ENCODE peak calls at places on chromosomes 6 and 20, in nine cellular contexts. D, C, Y, G, R, A, Z, N and T are unnamed samples.

GRCh38 chr6:36858407-36858981 is 16.1 kb downstream of the PPIL1 start:
- DNase-seq in D (no peak), R (no peak), Z (no peak), C (no peak), G (peak), A (peak), Y (no peak), N (no peak), T (peak)

GRCh38 chr20:56875052-56875663 is 246.1 kb downstream of the TFAP2C start:
- DNase-seq in R (no peak), Y (no peak), C (peak), G (peak), Z (peak), D (no peak), N (no peak), A (peak), T (no peak)

GRCh38 chr20:50267041-50267865 is 76.6 kb downstream of the CEBPB start:
- DNase-seq in Y (peak), G (peak), R (peak), A (peak), C (peak), Z (peak), N (peak), D (peak), T (peak)

GRCh38 chr20:56985286-56985685 is 281.2 kb downstream of the BMP7 start:
- DNase-seq in A (no peak), G (no peak), Y (no peak), Z (no peak), C (peak), N (no peak), D (no peak), R (no peak), T (no peak)

GRCh38 chr6:158086706-158087518 is 81.2 kb downstream of the SERAC1 start:
- DNase-seq in N (peak), C (no peak), D (no peak), G (no peak), A (peak), Y (no peak), R (no peak), Z (peak), T (no peak)

GRCh38 chr6:69343856-69344255 is 453.0 kb downstream of the LMBRD1 start:
- DNase-seq in G (no peak), Y (no peak), A (peak), N (no peak), Z (no peak), D (no peak), C (no peak), R (no peak), T (no peak)

GRCh38 chr6:105851181-105851580 is 235.0 kb upstream of the PRDM1 start:
- DNase-seq in N (no peak), C (no peak), A (peak), Y (no peak), R (no peak), G (no peak), Z (no peak), D (no peak), T (no peak)

GRCh38 chr6:163324928-163325784 is 89.4 kb upstream of the QKI start:
- DNase-seq in D (peak), Y (no peak), Z (no peak), C (no peak), R (no peak), G (peak), N (peak), A (peak), T (no peak)

GRCh38 chr20:44084439-44084838 is 102.5 kb downstream of the JPH2 start:
- DNase-seq in R (no peak), Y (no peak), N (no peak), Z (no peak), D (no peak), G (no peak), A (no peak), C (no peak), T (no peak)

GRCh38 chr6:104003803-104004516 is 855.8 kb downstream of the HACE1 start:
- DNase-seq in Y (no peak), A (no peak), C (no peak), G (no peak), Z (no peak), N (no peak), D (no peak), R (no peak), T (no peak)

GRCh38 chr6:156396791-156397418 is 380.3 kb upstream of the ARID1B start:
- DNase-seq in D (no peak), Y (no peak), Z (no peak), A (no peak), C (no peak), N (peak), G (no peak), R (no peak), T (no peak)

GRCh38 chr6:25366785-25367657 is 87.8 kb downstream of the CARMIL1 start:
- DNase-seq in C (no peak), Z (no peak), A (no peak), G (no peak), N (no peak), D (no peak), R (no peak), Y (no peak), T (no peak)

GRCh38 chr20:49882171-49882970 is 33.0 kb downstream of the SPATA2 start:
- DNase-seq in D (no peak), G (no peak), Y (peak), R (peak), Z (no peak), C (no peak), A (no peak), N (no peak), T (no peak)

GRCh38 chr6:104940881-104941693 is 15.8 kb upstream of the LIN28B start:
- DNase-seq in R (no peak), G (peak), N (peak), Z (no peak), Y (no peak), D (no peak), C (peak), A (peak), T (peak)

GRCh38 chr6:43953794-43954310 is 173.4 kb downstream of the MRPL14 start:
- DNase-seq in D (no peak), C (no peak), Z (no peak), A (peak), N (peak), G (peak), R (no peak), Y (no peak), T (peak)

GRCh38 chr20:53959849-53960585 is 110.4 kb downstream of the BCAS1 start:
- DNase-seq in G (peak), C (no peak), A (peak), Z (no peak), Y (no peak), N (no peak), D (no peak), R (no peak), T (no peak)

GRCh38 chr6:90574610-90575009 is 12.3 kb downstream of the MAP3K7 start:
- DNase-seq in C (no peak), R (no peak), G (peak), N (no peak), Z (no peak), D (no peak), Y (no peak), A (peak), T (no peak)

GRCh38 chr6:168983925-168984324 is 269.7 kb downstream of the THBS2 start:
- DNase-seq in A (no peak), G (no peak), C (no peak), N (no peak), Z (no peak), D (no peak), Y (no peak), R (no peak), T (no peak)

GRCh38 chr6:136592930-136593673 is 42.9 kb upstream of the MAP7 start:
- DNase-seq in N (no peak), R (no peak), D (no peak), C (no peak), A (peak), Y (no peak), Z (no peak), G (peak), T (no peak)

GRCh38 chr6:136591617-136592016 is 41.4 kb upstream of the MAP7 start:
- DNase-seq in N (no peak), R (no peak), D (no peak), C (no peak), Y (no peak), G (no peak), A (no peak), Z (no peak), T (no peak)

GRCh38 chr6:136593748-136594490 is 43.7 kb upstream of the MAP7 start:
- DNase-seq in N (no peak), Y (no peak), R (no peak), A (peak), C (peak), G (peak), Z (peak), D (no peak), T (no peak)

GRCh38 chr6:136598048-136598447 is 47.8 kb upstream of the MAP7 start:
- DNase-seq in D (no peak), G (no peak), Y (no peak), Z (no peak), R (no peak), N (no peak), A (no peak), C (no peak), T (no peak)

DNA sequence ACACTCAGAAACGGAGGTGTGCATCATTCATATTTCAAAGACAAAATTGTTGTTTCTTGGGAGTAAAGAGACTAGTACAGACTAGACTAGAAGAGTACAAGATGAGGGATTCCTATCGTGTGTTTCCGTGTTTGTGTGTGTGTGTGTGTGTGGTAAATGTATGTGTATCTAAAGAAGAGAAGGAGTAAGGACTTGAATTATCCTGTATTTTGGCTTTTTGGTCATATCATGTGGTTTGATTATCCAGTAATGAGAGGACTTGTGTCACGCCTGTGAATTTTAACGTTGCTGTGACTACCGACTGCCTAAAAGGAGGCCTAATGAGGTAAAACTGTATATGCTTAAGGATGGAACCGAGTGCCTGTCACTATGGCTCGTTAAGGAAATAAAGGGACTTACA is 44.4 kb upstream of the MAP7 start:
- DNase-seq in Y (no peak), N (no peak), D (no peak), A (no peak), Z (no peak), G (no peak), R (no peak), C (no peak), T (no peak)
- H3K27ac ChIP-seq in Y (no peak), N (no peak), D (no peak), A (peak), Z (peak), G (no peak), R (no peak), C (no peak), T (no peak)

DNA sequence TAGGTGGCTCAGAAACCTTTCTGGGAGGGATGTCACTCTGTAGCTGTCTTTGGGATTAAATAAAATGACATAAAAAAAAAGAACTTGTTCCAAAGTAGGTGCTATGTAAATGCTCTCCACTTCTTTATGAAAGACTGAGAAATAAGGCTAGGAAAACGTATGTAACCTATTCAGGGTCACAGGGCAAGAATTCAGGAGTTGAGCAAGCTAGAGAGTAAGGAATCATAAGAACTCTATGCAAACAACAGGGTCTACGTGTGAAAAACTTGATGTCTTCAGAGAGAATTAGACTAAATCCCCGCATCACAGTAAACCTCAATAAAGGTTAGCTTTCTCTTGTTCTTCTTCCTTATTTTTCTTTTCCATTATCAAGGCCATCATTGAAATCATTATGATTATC is 59.2 kb downstream of the LAMA4 start:
- DNase-seq in A (no peak), C (no peak), Z (no peak), Y (no peak), N (no peak), D (no peak), G (no peak), R (no peak), T (no peak)
- H3K27ac ChIP-seq in A (no peak), C (no peak), Z (no peak), Y (no peak), N (no peak), D (peak), G (no peak), R (no peak), T (no peak)

DNA sequence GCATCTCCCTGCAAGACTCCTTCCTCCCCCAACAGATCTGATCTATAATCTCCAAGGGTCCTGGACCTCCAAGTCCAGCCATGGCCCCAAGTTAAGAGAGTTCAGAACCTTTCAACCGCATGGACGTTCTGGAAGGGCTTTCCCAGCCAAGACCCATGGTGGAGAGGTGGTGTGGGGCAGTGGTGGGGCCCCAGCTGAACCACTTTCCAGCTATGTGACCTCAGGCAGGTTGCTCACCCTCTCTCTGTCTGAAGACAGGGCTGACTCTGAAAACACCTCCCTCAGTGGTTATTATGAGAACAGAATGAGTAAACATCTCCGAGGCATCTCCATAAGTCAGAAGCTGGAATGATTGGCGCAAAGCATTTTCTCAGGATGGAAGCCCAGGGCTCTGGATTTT is 887 bp downstream of the CLPS start:
- DNase-seq in N (no peak), D (no peak), G (no peak), Z (no peak), R (no peak), Y (no peak), C (no peak), A (no peak), T (no peak)
- H3K27ac ChIP-seq in N (no peak), D (no peak), G (no peak), Z (no peak), R (no peak), Y (no peak), C (no peak), A (no peak), T (no peak)

GRCh38 chr20:2691127-2691526 is 1.5 kb upstream of the EBF4 start:
- DNase-seq in Z (no peak), D (no peak), A (no peak), R (no peak), C (no peak), Y (peak), N (no peak), G (no peak), T (no peak)
- H3K27ac ChIP-seq in Z (peak), D (no peak), A (no peak), R (peak), C (peak), Y (no peak), N (no peak), G (no peak), T (no peak)